ENCODE peak calls at places on chromosome 3, in eight cellular contexts. One of them, this sample, is unnamed.

GRCh38 chr3:110881069-110881468 is 190.5 kb upstream of the NECTIN3 start:
- DNase-seq in CD4-positive, alpha-beta memory T cell: no peak
- DNase-seq in NCI-H1436: peak
- DNase-seq in NCI-H2107: no peak
- DNase-seq in T-helper 2 cell: no peak
- DNase-seq in stimulated activated CD8-positive, alpha-beta memory T cell treated with anti-CD3 and anti-CD28 coated beads, Interleukin-7, amount 100 ng/mL, for 4 hours: no peak
- DNase-seq in stimulated activated CD4-positive, alpha-beta T cell treated with anti-CD3 and anti-CD28 coated beads, Interleukin-1b, Interleukin-23, amount 100 ng/mL, for 4 hours: no peak
- DNase-seq in germinal center: no peak
- DNase-seq in this sample: peak

GRCh38 chr3:78941587-78941986 is 826.2 kb downstream of the ROBO1 start:
- DNase-seq in germinal center: no peak
- DNase-seq in T-helper 2 cell: no peak
- DNase-seq in NCI-H1436: no peak
- DNase-seq in stimulated activated CD8-positive, alpha-beta memory T cell treated with anti-CD3 and anti-CD28 coated beads, Interleukin-7, amount 100 ng/mL, for 4 hours: no peak
- DNase-seq in CD4-positive, alpha-beta memory T cell: no peak
- DNase-seq in stimulated activated CD4-positive, alpha-beta T cell treated with anti-CD3 and anti-CD28 coated beads, Interleukin-1b, Interleukin-23, amount 100 ng/mL, for 4 hours: no peak
- DNase-seq in NCI-H2107: no peak
- DNase-seq in this sample: peak

GRCh38 chr3:125681146-125681545 is 85.8 kb upstream of the OSBPL11 start:
- DNase-seq in stimulated activated CD8-positive, alpha-beta memory T cell treated with anti-CD3 and anti-CD28 coated beads, Interleukin-7, amount 100 ng/mL, for 4 hours: no peak
- DNase-seq in CD4-positive, alpha-beta memory T cell: no peak
- DNase-seq in stimulated activated CD4-positive, alpha-beta T cell treated with anti-CD3 and anti-CD28 coated beads, Interleukin-1b, Interleukin-23, amount 100 ng/mL, for 4 hours: no peak
- DNase-seq in T-helper 2 cell: no peak
- DNase-seq in NCI-H2107: no peak
- DNase-seq in germinal center: no peak
- DNase-seq in NCI-H1436: no peak
- DNase-seq in this sample: no peak

GRCh38 chr3:108804956-108805355 is 17.6 kb upstream of the TRAT1 start:
- DNase-seq in T-helper 2 cell: no peak
- DNase-seq in stimulated activated CD8-positive, alpha-beta memory T cell treated with anti-CD3 and anti-CD28 coated beads, Interleukin-7, amount 100 ng/mL, for 4 hours: no peak
- DNase-seq in NCI-H2107: no peak
- DNase-seq in germinal center: no peak
- DNase-seq in CD4-positive, alpha-beta memory T cell: no peak
- DNase-seq in NCI-H1436: no peak
- DNase-seq in stimulated activated CD4-positive, alpha-beta T cell treated with anti-CD3 and anti-CD28 coated beads, Interleukin-1b, Interleukin-23, amount 100 ng/mL, for 4 hours: no peak
- DNase-seq in this sample: no peak

GRCh38 chr3:158801200-158801599 is 654 bp upstream of the MFSD1 start:
- DNase-seq in NCI-H1436: no peak
- DNase-seq in germinal center: no peak
- DNase-seq in T-helper 2 cell: no peak
- DNase-seq in CD4-positive, alpha-beta memory T cell: no peak
- DNase-seq in stimulated activated CD4-positive, alpha-beta T cell treated with anti-CD3 and anti-CD28 coated beads, Interleukin-1b, Interleukin-23, amount 100 ng/mL, for 4 hours: no peak
- DNase-seq in stimulated activated CD8-positive, alpha-beta memory T cell treated with anti-CD3 and anti-CD28 coated beads, Interleukin-7, amount 100 ng/mL, for 4 hours: no peak
- DNase-seq in NCI-H2107: no peak
- DNase-seq in this sample: peak

GRCh38 chr3:100108464-100109079 is 5.7 kb downstream of the FILIP1L start:
- DNase-seq in stimulated activated CD8-positive, alpha-beta memory T cell treated with anti-CD3 and anti-CD28 coated beads, Interleukin-7, amount 100 ng/mL, for 4 hours: no peak
- DNase-seq in stimulated activated CD4-positive, alpha-beta T cell treated with anti-CD3 and anti-CD28 coated beads, Interleukin-1b, Interleukin-23, amount 100 ng/mL, for 4 hours: no peak
- DNase-seq in CD4-positive, alpha-beta memory T cell: no peak
- DNase-seq in T-helper 2 cell: no peak
- DNase-seq in NCI-H2107: peak
- DNase-seq in NCI-H1436: no peak
- DNase-seq in germinal center: no peak
- DNase-seq in this sample: no peak

GRCh38 chr3:129888739-129889138 is 4.8 kb downstream of the TMCC1 start:
- DNase-seq in CD4-positive, alpha-beta memory T cell: no peak
- DNase-seq in T-helper 2 cell: no peak
- DNase-seq in stimulated activated CD8-positive, alpha-beta memory T cell treated with anti-CD3 and anti-CD28 coated beads, Interleukin-7, amount 100 ng/mL, for 4 hours: no peak
- DNase-seq in stimulated activated CD4-positive, alpha-beta T cell treated with anti-CD3 and anti-CD28 coated beads, Interleukin-1b, Interleukin-23, amount 100 ng/mL, for 4 hours: no peak
- DNase-seq in NCI-H2107: no peak
- DNase-seq in NCI-H1436: no peak
- DNase-seq in germinal center: no peak
- DNase-seq in this sample: peak

GRCh38 chr3:43759297-43759782 is 68.6 kb downstream of the ABHD5 start:
- DNase-seq in T-helper 2 cell: no peak
- DNase-seq in NCI-H1436: no peak
- DNase-seq in stimulated activated CD8-positive, alpha-beta memory T cell treated with anti-CD3 and anti-CD28 coated beads, Interleukin-7, amount 100 ng/mL, for 4 hours: no peak
- DNase-seq in germinal center: peak
- DNase-seq in NCI-H2107: no peak
- DNase-seq in CD4-positive, alpha-beta memory T cell: no peak
- DNase-seq in stimulated activated CD4-positive, alpha-beta T cell treated with anti-CD3 and anti-CD28 coated beads, Interleukin-1b, Interleukin-23, amount 100 ng/mL, for 4 hours: no peak
- DNase-seq in this sample: peak